ENCODE peak calls at places on chromosomes 16 and 17, in nine cellular contexts. One of them, this sample, is unnamed.
A peak's percentile ranks its signal among the peaks of the same experiment; 100 is the strongest.

GRCh38 chr17:77326636-77327035 is 185.9 kb downstream of the SEC14L1 start:
- DNase-seq in cardiac fibroblast: no peak
- DNase-seq in transverse colon: no peak
- DNase-seq in fibroblast of the aortic adventitia: no peak
- DNase-seq in epithelial cell of proximal tubule: no peak
- DNase-seq in pancreas: no peak
- DNase-seq in Peyer's patch: peak; percentile 29
- DNase-seq in bronchial epithelial cell: no peak
- DNase-seq in OCI-LY7: no peak
- DNase-seq in this sample: no peak

GRCh38 chr17:69723741-69724140 is 309.2 kb downstream of the MAP2K6 start:
- DNase-seq in cardiac fibroblast: peak; percentile 38
- DNase-seq in transverse colon: no peak
- DNase-seq in fibroblast of the aortic adventitia: no peak
- DNase-seq in epithelial cell of proximal tubule: no peak
- DNase-seq in pancreas: no peak
- DNase-seq in Peyer's patch: no peak
- DNase-seq in bronchial epithelial cell: peak; percentile 49
- DNase-seq in OCI-LY7: no peak
- DNase-seq in this sample: peak; percentile 36

GRCh38 chr16:7910116-7910515 is 577.5 kb downstream of the RBFOX1 start:
- DNase-seq in cardiac fibroblast: no peak
- DNase-seq in transverse colon: no peak
- DNase-seq in fibroblast of the aortic adventitia: no peak
- DNase-seq in epithelial cell of proximal tubule: no peak
- DNase-seq in pancreas: no peak
- DNase-seq in Peyer's patch: no peak
- DNase-seq in bronchial epithelial cell: no peak
- DNase-seq in OCI-LY7: no peak
- DNase-seq in this sample: no peak

GRCh38 chr16:70770968-70771552 is 29.9 kb downstream of the VAC14 start:
- DNase-seq in cardiac fibroblast: peak; percentile 69
- DNase-seq in transverse colon: peak; percentile 62
- DNase-seq in fibroblast of the aortic adventitia: peak; percentile 58
- DNase-seq in epithelial cell of proximal tubule: no peak
- DNase-seq in pancreas: peak; percentile 64
- DNase-seq in Peyer's patch: peak; percentile 77
- DNase-seq in bronchial epithelial cell: peak; percentile 48
- DNase-seq in OCI-LY7: peak; percentile 43
- DNase-seq in this sample: peak; percentile 76

GRCh38 chr16:89357460-89357859 is 132.9 kb downstream of the ANKRD11 start:
- DNase-seq in cardiac fibroblast: no peak
- DNase-seq in transverse colon: no peak
- DNase-seq in fibroblast of the aortic adventitia: no peak
- DNase-seq in epithelial cell of proximal tubule: no peak
- DNase-seq in pancreas: no peak
- DNase-seq in Peyer's patch: no peak
- DNase-seq in bronchial epithelial cell: no peak
- DNase-seq in OCI-LY7: no peak
- DNase-seq in this sample: no peak

GRCh38 chr17:58534901-58535421 is 20.5 kb upstream of the MTMR4 start:
- DNase-seq in cardiac fibroblast: peak; percentile 79
- DNase-seq in transverse colon: no peak
- DNase-seq in fibroblast of the aortic adventitia: peak; percentile 42
- DNase-seq in epithelial cell of proximal tubule: no peak
- DNase-seq in pancreas: no peak
- DNase-seq in Peyer's patch: no peak
- DNase-seq in bronchial epithelial cell: peak; percentile 72
- DNase-seq in OCI-LY7: no peak
- DNase-seq in this sample: peak; percentile 86

GRCh38 chr16:19116711-19117449 is 3.1 kb downstream of the ITPRIPL2 start:
- DNase-seq in cardiac fibroblast: peak; percentile 52
- DNase-seq in transverse colon: no peak
- DNase-seq in fibroblast of the aortic adventitia: no peak
- DNase-seq in epithelial cell of proximal tubule: no peak
- DNase-seq in pancreas: no peak
- DNase-seq in Peyer's patch: no peak
- DNase-seq in bronchial epithelial cell: peak; percentile 76
- DNase-seq in OCI-LY7: peak; percentile 19
- DNase-seq in this sample: peak; percentile 89

GRCh38 chr17:79413591-79413990 is 197.3 kb downstream of the RBFOX3 start:
- DNase-seq in cardiac fibroblast: no peak
- DNase-seq in transverse colon: no peak
- DNase-seq in fibroblast of the aortic adventitia: no peak
- DNase-seq in epithelial cell of proximal tubule: no peak
- DNase-seq in pancreas: peak; percentile 67
- DNase-seq in Peyer's patch: no peak
- DNase-seq in bronchial epithelial cell: no peak
- DNase-seq in OCI-LY7: no peak
- DNase-seq in this sample: peak; percentile 25

GRCh38 chr16:700684-701584 is 4.7 kb downstream of the FBXL16 start:
- DNase-seq in cardiac fibroblast: no peak
- DNase-seq in transverse colon: no peak
- DNase-seq in fibroblast of the aortic adventitia: no peak
- DNase-seq in epithelial cell of proximal tubule: no peak
- DNase-seq in pancreas: no peak
- DNase-seq in Peyer's patch: no peak
- DNase-seq in bronchial epithelial cell: no peak
- DNase-seq in OCI-LY7: no peak
- DNase-seq in this sample: no peak

GRCh38 chr16:4077083-4077714 is 39.0 kb downstream of the ADCY9 start:
- DNase-seq in cardiac fibroblast: no peak
- DNase-seq in transverse colon: no peak
- DNase-seq in fibroblast of the aortic adventitia: no peak
- DNase-seq in epithelial cell of proximal tubule: no peak
- DNase-seq in pancreas: no peak
- DNase-seq in Peyer's patch: no peak
- DNase-seq in bronchial epithelial cell: peak; percentile 72
- DNase-seq in OCI-LY7: no peak
- DNase-seq in this sample: peak; percentile 27

GRCh38 chr16:1105888-1106620 is 10.0 kb upstream of the C1QTNF8 start:
- DNase-seq in cardiac fibroblast: peak; percentile 57
- DNase-seq in transverse colon: peak; percentile 59
- DNase-seq in fibroblast of the aortic adventitia: peak; percentile 34
- DNase-seq in epithelial cell of proximal tubule: no peak
- DNase-seq in pancreas: peak; percentile 88
- DNase-seq in Peyer's patch: peak; percentile 77
- DNase-seq in bronchial epithelial cell: peak; percentile 4
- DNase-seq in OCI-LY7: peak; percentile 44
- DNase-seq in this sample: peak; percentile 63

GRCh38 chr17:40314557-40314953 is 5.6 kb downstream of the RARA start:
- DNase-seq in cardiac fibroblast: peak; percentile 96
- DNase-seq in transverse colon: peak; percentile 92
- DNase-seq in fibroblast of the aortic adventitia: peak; percentile 81
- DNase-seq in epithelial cell of proximal tubule: peak; percentile 82
- DNase-seq in pancreas: peak; percentile 95
- DNase-seq in Peyer's patch: peak; percentile 93
- DNase-seq in bronchial epithelial cell: peak; percentile 95
- DNase-seq in OCI-LY7: no peak
- DNase-seq in this sample: peak; percentile 98

GRCh38 chr17:79937435-79937870 is 98.2 kb upstream of the CBX4 start:
- DNase-seq in cardiac fibroblast: no peak
- DNase-seq in transverse colon: no peak
- DNase-seq in fibroblast of the aortic adventitia: no peak
- DNase-seq in epithelial cell of proximal tubule: no peak
- DNase-seq in pancreas: peak; percentile 31
- DNase-seq in Peyer's patch: no peak
- DNase-seq in bronchial epithelial cell: no peak
- DNase-seq in OCI-LY7: no peak
- DNase-seq in this sample: no peak

GRCh38 chr17:49976163-49976827 is 7.3 kb downstream of the DLX4 start:
- DNase-seq in cardiac fibroblast: no peak
- DNase-seq in transverse colon: no peak
- DNase-seq in fibroblast of the aortic adventitia: no peak
- DNase-seq in epithelial cell of proximal tubule: no peak
- DNase-seq in pancreas: peak; percentile 58
- DNase-seq in Peyer's patch: no peak
- DNase-seq in bronchial epithelial cell: no peak
- DNase-seq in OCI-LY7: no peak
- DNase-seq in this sample: no peak

GRCh38 chr16:2858245-2859025 is 465 bp upstream of the PRSS22 start:
- DNase-seq in cardiac fibroblast: no peak
- DNase-seq in transverse colon: peak; percentile 88
- DNase-seq in fibroblast of the aortic adventitia: no peak
- DNase-seq in epithelial cell of proximal tubule: no peak
- DNase-seq in pancreas: peak; percentile 95
- DNase-seq in Peyer's patch: peak; percentile 77
- DNase-seq in bronchial epithelial cell: peak; percentile 68
- DNase-seq in OCI-LY7: no peak
- DNase-seq in this sample: peak; percentile 66

GRCh38 chr16:48641770-48642169 is 31.8 kb upstream of the N4BP1 start:
- DNase-seq in cardiac fibroblast: no peak
- DNase-seq in transverse colon: no peak
- DNase-seq in fibroblast of the aortic adventitia: no peak
- DNase-seq in epithelial cell of proximal tubule: no peak
- DNase-seq in pancreas: no peak
- DNase-seq in Peyer's patch: no peak
- DNase-seq in bronchial epithelial cell: no peak
- DNase-seq in OCI-LY7: no peak
- DNase-seq in this sample: no peak

GRCh38 chr16:53768593-53768992 is 64.6 kb downstream of the FTO start:
- DNase-seq in cardiac fibroblast: peak; percentile 97
- DNase-seq in transverse colon: no peak
- DNase-seq in fibroblast of the aortic adventitia: peak; percentile 81
- DNase-seq in epithelial cell of proximal tubule: no peak
- DNase-seq in pancreas: no peak
- DNase-seq in Peyer's patch: no peak
- DNase-seq in bronchial epithelial cell: peak; percentile 99
- DNase-seq in OCI-LY7: no peak
- DNase-seq in this sample: peak; percentile 92

GRCh38 chr17:1972429-1973160 is 52.5 kb downstream of the RTN4RL1 start:
- DNase-seq in cardiac fibroblast: peak; percentile 26
- DNase-seq in transverse colon: no peak
- DNase-seq in fibroblast of the aortic adventitia: no peak
- DNase-seq in epithelial cell of proximal tubule: no peak
- DNase-seq in pancreas: no peak
- DNase-seq in Peyer's patch: no peak
- DNase-seq in bronchial epithelial cell: no peak
- DNase-seq in OCI-LY7: no peak
- DNase-seq in this sample: no peak

GRCh38 chr16:85901760-85902365 is 2.9 kb downstream of the IRF8 start:
- DNase-seq in cardiac fibroblast: no peak
- DNase-seq in transverse colon: no peak
- DNase-seq in fibroblast of the aortic adventitia: no peak
- DNase-seq in epithelial cell of proximal tubule: no peak
- DNase-seq in pancreas: no peak
- DNase-seq in Peyer's patch: no peak
- DNase-seq in bronchial epithelial cell: no peak
- DNase-seq in OCI-LY7: no peak
- DNase-seq in this sample: no peak
- TF ChIP-seq CTCF in cardiac fibroblast: no peak
- TF ChIP-seq CTCF in transverse colon: no peak
- TF ChIP-seq CTCF in fibroblast of the aortic adventitia: no peak
- TF ChIP-seq CTCF in epithelial cell of proximal tubule: no peak
- TF ChIP-seq CTCF in pancreas: no peak
- TF ChIP-seq CTCF in Peyer's patch: no peak
- TF ChIP-seq CTCF in bronchial epithelial cell: no peak
- TF ChIP-seq CTCF in OCI-LY7: no peak
- TF ChIP-seq CTCF in this sample: no peak

GRCh38 chr17:64615025-64615677 is 47.0 kb downstream of the SMURF2 start:
- DNase-seq in cardiac fibroblast: peak; percentile 66
- DNase-seq in transverse colon: no peak
- DNase-seq in fibroblast of the aortic adventitia: peak; percentile 79
- DNase-seq in epithelial cell of proximal tubule: no peak
- DNase-seq in pancreas: no peak
- DNase-seq in Peyer's patch: no peak
- DNase-seq in bronchial epithelial cell: no peak
- DNase-seq in OCI-LY7: no peak
- DNase-seq in this sample: no peak
- TF ChIP-seq CTCF in cardiac fibroblast: no peak
- TF ChIP-seq CTCF in transverse colon: no peak
- TF ChIP-seq CTCF in fibroblast of the aortic adventitia: no peak
- TF ChIP-seq CTCF in epithelial cell of proximal tubule: peak; percentile 6
- TF ChIP-seq CTCF in pancreas: no peak
- TF ChIP-seq CTCF in Peyer's patch: no peak
- TF ChIP-seq CTCF in bronchial epithelial cell: no peak
- TF ChIP-seq CTCF in OCI-LY7: no peak
- TF ChIP-seq CTCF in this sample: no peak

DNA sequence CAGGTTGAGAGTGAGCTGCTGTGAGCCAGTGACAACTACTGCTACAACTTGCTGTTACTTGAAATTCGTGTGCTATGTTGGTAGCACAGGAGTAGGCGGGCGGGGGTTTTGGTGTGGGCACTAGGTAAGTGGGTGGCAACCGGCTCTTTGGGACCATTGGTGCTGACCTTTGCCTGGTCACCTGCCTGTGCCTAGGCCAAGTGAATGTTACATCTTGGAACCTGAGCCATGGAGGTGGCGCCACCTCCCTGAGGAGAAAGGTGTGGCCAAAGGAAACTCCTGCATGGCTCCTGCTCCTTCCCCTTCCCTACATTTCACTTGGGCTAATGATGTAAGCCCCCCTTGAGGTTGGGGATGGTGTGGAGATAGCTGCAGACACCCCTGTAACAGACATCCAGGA is 25.4 kb upstream of the ARHGAP23 start:
- DNase-seq in cardiac fibroblast: no peak
- DNase-seq in transverse colon: no peak
- DNase-seq in fibroblast of the aortic adventitia: no peak
- DNase-seq in epithelial cell of proximal tubule: no peak
- DNase-seq in pancreas: no peak
- DNase-seq in Peyer's patch: no peak
- DNase-seq in bronchial epithelial cell: no peak
- DNase-seq in OCI-LY7: no peak
- DNase-seq in this sample: no peak
- TF ChIP-seq CTCF in cardiac fibroblast: no peak
- TF ChIP-seq CTCF in transverse colon: no peak
- TF ChIP-seq CTCF in fibroblast of the aortic adventitia: no peak
- TF ChIP-seq CTCF in epithelial cell of proximal tubule: peak; percentile 31
- TF ChIP-seq CTCF in pancreas: no peak
- TF ChIP-seq CTCF in Peyer's patch: no peak
- TF ChIP-seq CTCF in bronchial epithelial cell: peak; percentile 16
- TF ChIP-seq CTCF in OCI-LY7: peak; percentile 47
- TF ChIP-seq CTCF in this sample: no peak

GRCh38 chr17:75065562-75066151 is 18.6 kb downstream of the KCTD2 start:
- DNase-seq in cardiac fibroblast: peak; percentile 61
- DNase-seq in transverse colon: no peak
- DNase-seq in fibroblast of the aortic adventitia: no peak
- DNase-seq in epithelial cell of proximal tubule: no peak
- DNase-seq in pancreas: no peak
- DNase-seq in Peyer's patch: no peak
- DNase-seq in bronchial epithelial cell: no peak
- DNase-seq in OCI-LY7: no peak
- DNase-seq in this sample: no peak

GRCh38 chr17:75068750-75069149 is 19.0 kb upstream of the SLC16A5 start:
- DNase-seq in cardiac fibroblast: no peak
- DNase-seq in transverse colon: no peak
- DNase-seq in fibroblast of the aortic adventitia: no peak
- DNase-seq in epithelial cell of proximal tubule: no peak
- DNase-seq in pancreas: no peak
- DNase-seq in Peyer's patch: no peak
- DNase-seq in bronchial epithelial cell: no peak
- DNase-seq in OCI-LY7: no peak
- DNase-seq in this sample: no peak

GRCh38 chr17:75073618-75074047 is 14.1 kb upstream of the SLC16A5 start:
- DNase-seq in cardiac fibroblast: no peak
- DNase-seq in transverse colon: peak; percentile 53
- DNase-seq in fibroblast of the aortic adventitia: peak; percentile 42
- DNase-seq in epithelial cell of proximal tubule: no peak
- DNase-seq in pancreas: no peak
- DNase-seq in Peyer's patch: no peak
- DNase-seq in bronchial epithelial cell: no peak
- DNase-seq in OCI-LY7: no peak
- DNase-seq in this sample: peak; percentile 30

GRCh38 chr17:75067856-75068255 is 19.9 kb upstream of the SLC16A5 start:
- DNase-seq in cardiac fibroblast: no peak
- DNase-seq in transverse colon: no peak
- DNase-seq in fibroblast of the aortic adventitia: no peak
- DNase-seq in epithelial cell of proximal tubule: no peak
- DNase-seq in pancreas: no peak
- DNase-seq in Peyer's patch: no peak
- DNase-seq in bronchial epithelial cell: no peak
- DNase-seq in OCI-LY7: no peak
- DNase-seq in this sample: no peak

GRCh38 chr17:75069783-75070182 is 18.0 kb upstream of the SLC16A5 start:
- DNase-seq in cardiac fibroblast: peak; percentile 40
- DNase-seq in transverse colon: no peak
- DNase-seq in fibroblast of the aortic adventitia: peak; percentile 40
- DNase-seq in epithelial cell of proximal tubule: no peak
- DNase-seq in pancreas: no peak
- DNase-seq in Peyer's patch: no peak
- DNase-seq in bronchial epithelial cell: peak; percentile 47
- DNase-seq in OCI-LY7: peak; percentile 41
- DNase-seq in this sample: peak; percentile 61
- TF ChIP-seq CTCF in cardiac fibroblast: peak; percentile 38
- TF ChIP-seq CTCF in transverse colon: peak; percentile 14
- TF ChIP-seq CTCF in fibroblast of the aortic adventitia: peak; percentile 47
- TF ChIP-seq CTCF in epithelial cell of proximal tubule: peak; percentile 59
- TF ChIP-seq CTCF in pancreas: no peak
- TF ChIP-seq CTCF in Peyer's patch: no peak
- TF ChIP-seq CTCF in bronchial epithelial cell: peak; percentile 44
- TF ChIP-seq CTCF in OCI-LY7: peak; percentile 76
- TF ChIP-seq CTCF in this sample: peak; percentile 47